ENCODE peak calls at places on chromosomes 4 and X, in six cellular contexts. P is anterior cingulate cortex; Q is stimulated activated CD4-positive, alpha-beta T cell treated with anti-CD3 and anti-CD28 coated beads, Interleukin-1b, Interleukin-23, amount 100 ng/mL, for 24 hours; U is EH; N is glutamatergic neuron; D is stimulated activated CD8-positive, alpha-beta memory T cell treated with anti-CD3 and anti-CD28 coated beads, Interleukin-15, amount 100 ng/mL, for 4 hours. T is an unnamed sample.

GRCh38 chrX:1212532-1212931 is at the start of gene CRLF2:
- DNase-seq in P (no peak), D (no peak), U (peak), Q (no peak), N (no peak), T (no peak)

GRCh38 chr4:54213001-54213400 is 16.1 kb upstream of the PDGFRA start:
- DNase-seq in Q (no peak), N (no peak), D (no peak), U (peak), P (no peak), T (no peak)

GRCh38 chrX:130615941-130616340 is 214.2 kb downstream of the RBMX2 start:
- DNase-seq in D (no peak), Q (no peak), N (no peak), P (no peak), U (no peak), T (no peak)

GRCh38 chrX:143336261-143336660 is 181.0 kb downstream of the SPANXN3 start:
- DNase-seq in Q (no peak), U (no peak), D (no peak), N (no peak), P (no peak), T (no peak)

GRCh38 chr4:147958459-147959065 is 226.7 kb downstream of the ARHGAP10 start:
- DNase-seq in N (no peak), D (no peak), Q (no peak), P (no peak), U (no peak), T (no peak)

GRCh38 chr4:135770505-135770904 is 1568.9 kb upstream of the PABPC4L start:
- DNase-seq in U (no peak), Q (no peak), N (no peak), P (no peak), D (no peak), T (no peak)

GRCh38 chrX:149036086-149036485 is 469.0 kb downstream of the IDS start:
- DNase-seq in P (no peak), N (no peak), U (no peak), D (no peak), Q (no peak), T (no peak)

GRCh38 chr4:98260047-98260578 is 1.1 kb upstream of the RAP1GDS1 start:
- DNase-seq in D (peak), N (peak), P (peak), Q (peak), U (peak), T (no peak)

GRCh38 chr4:59060002-59060846 is 1950.0 kb upstream of the IGFBP7 start:
- DNase-seq in P (no peak), Q (no peak), N (no peak), D (no peak), U (no peak), T (no peak)

GRCh38 chr4:4866833-4867744 is 7.6 kb downstream of the MSX1 start:
- DNase-seq in N (peak), U (no peak), P (no peak), D (no peak), Q (no peak), T (no peak)

GRCh38 chr4:150581611-150582010 is 340 bp upstream of the MAB21L2 start:
- DNase-seq in U (no peak), D (no peak), Q (no peak), P (no peak), N (peak), T (no peak)

GRCh38 chr4:18566970-18567799 is 545.6 kb upstream of the LCORL start:
- DNase-seq in N (no peak), P (no peak), Q (no peak), D (no peak), U (peak), T (no peak)

GRCh38 chrX:153854702-153855101 is 24.4 kb upstream of the PDZD4 start:
- DNase-seq in P (no peak), D (no peak), Q (no peak), N (no peak), U (no peak), T (no peak)

GRCh38 chrX:107659768-107660167 is 31.5 kb downstream of the PRPS1 start:
- DNase-seq in U (peak), P (peak), D (no peak), Q (no peak), N (no peak), T (peak)

GRCh38 chrX:107766470-107767140 is 9.0 kb downstream of the TSC22D3 start:
- DNase-seq in D (no peak), N (no peak), Q (no peak), U (peak), P (no peak), T (no peak)

GRCh38 chrX:40297949-40298539 is 200.3 kb upstream of the BCOR start:
- DNase-seq in P (no peak), D (no peak), Q (no peak), N (no peak), U (no peak), T (no peak)

GRCh38 chr4:27398911-27399310 is 538.3 kb downstream of the STIM2 start:
- DNase-seq in N (no peak), P (no peak), Q (no peak), U (peak), D (no peak), T (no peak)

GRCh38 chr4:101071241-101071640 is 276.1 kb downstream of the PPP3CA start:
- DNase-seq in U (peak), N (no peak), P (no peak), Q (no peak), D (no peak), T (no peak)

GRCh38 chr4:37601527-37601926 is 84.6 kb downstream of the RELL1 start:
- DNase-seq in U (peak), Q (no peak), D (no peak), P (no peak), N (no peak), T (no peak)

T was measured in cerebellar nuclear complex.